ENCODE peak calls at places on chromosomes 16 and 17, in seven cellular contexts. J is GM23338; S is NCI-H1105; P is progenitor cell of endocrine pancreas; V is neuronal stem cell; G is effector CD4-positive, alpha-beta T cell; L is RKO. B is an unnamed sample.

GRCh38 chr16:72878301-72879269 is 169.3 kb downstream of the ZFHX3 start:
- DNase-seq in J (no peak), S (no peak), P (no peak), V (no peak), G (no peak), L (no peak), B (peak; percentile 31)

GRCh38 chr17:20184977-20185619 is 175.9 kb downstream of the SPECC1 start:
- DNase-seq in J (no peak), S (no peak), P (no peak), V (no peak), G (no peak), L (no peak), B (peak; percentile 1)

GRCh38 chr16:641326-642188 is at the start of gene MCRIP2:
- DNase-seq in J (peak; percentile 92), S (peak; percentile 13), P (peak; percentile 73), V (peak; percentile 79), G (peak; percentile 38), L (peak; percentile 90), B (peak; percentile 22)

GRCh38 chr17:79592198-79592597 is 18.7 kb downstream of the RBFOX3 start:
- DNase-seq in J (no peak), S (no peak), P (no peak), V (no peak), G (no peak), L (no peak), B (no peak)

GRCh38 chr16:3651461-3652372 is 2.8 kb upstream of the DNASE1 start:
- DNase-seq in J (no peak), S (no peak), P (no peak), V (no peak), G (no peak), L (no peak), B (no peak)

GRCh38 chr17:39591958-39592954 is 15.5 kb downstream of the NEUROD2 start:
- DNase-seq in J (peak; percentile 96), S (peak; percentile 44), P (peak; percentile 70), V (peak; percentile 82), G (peak; percentile 17), L (peak; percentile 56), B (no peak)

GRCh38 chr17:67223924-67224323 is 21.1 kb downstream of the HELZ start:
- DNase-seq in J (no peak), S (no peak), P (no peak), V (no peak), G (no peak), L (no peak), B (no peak)

GRCh38 chr16:68297908-68298307 is 12.8 kb downstream of the SLC7A6OS start:
- DNase-seq in J (no peak), S (no peak), P (no peak), V (no peak), G (no peak), L (no peak), B (no peak)

GRCh38 chr17:2068101-2068518 is 13.2 kb downstream of the HIC1 start:
- DNase-seq in J (no peak), S (no peak), P (no peak), V (no peak), G (no peak), L (no peak), B (no peak)

GRCh38 chr17:74729866-74730265 is 7.2 kb upstream of the RAB37 start:
- DNase-seq in J (no peak), S (no peak), P (no peak), V (no peak), G (no peak), L (no peak), B (no peak)

GRCh38 chr17:50312311-50312710 is 33.6 kb upstream of the XYLT2 start:
- DNase-seq in J (no peak), S (no peak), P (no peak), V (no peak), G (no peak), L (no peak), B (no peak)

GRCh38 chr17:78908426-78908825 is 5.4 kb upstream of the CEP295NL start:
- DNase-seq in J (no peak), S (no peak), P (no peak), V (no peak), G (no peak), L (no peak), B (no peak)

GRCh38 chr17:27319536-27320221 is 25.8 kb downstream of the WSB1 start:
- DNase-seq in J (no peak), S (peak; percentile 57), P (no peak), V (no peak), G (no peak), L (no peak), B (no peak)

GRCh38 chr17:1147664-1148063 is 32.1 kb downstream of the ABR start:
- DNase-seq in J (peak; percentile 92), S (no peak), P (no peak), V (peak; percentile 42), G (no peak), L (no peak), B (peak; percentile 11)

GRCh38 chr17:80254396-80255241 is 6.0 kb upstream of the RNF213 start:
- DNase-seq in J (no peak), S (no peak), P (no peak), V (no peak), G (peak; percentile 35), L (peak; percentile 89), B (no peak)

GRCh38 chr16:20359997-20360396 is 7.5 kb upstream of the UMOD start:
- DNase-seq in J (peak; percentile 67), S (no peak), P (no peak), V (peak; percentile 15), G (no peak), L (no peak), B (no peak)

GRCh38 chr17:41654134-41654907 is 29.9 kb upstream of the KRT17 start:
- DNase-seq in J (peak; percentile 45), S (peak; percentile 30), P (peak; percentile 24), V (no peak), G (no peak), L (no peak), B (no peak)

GRCh38 chr17:80252871-80253270 is 7.8 kb upstream of the RNF213 start:
- DNase-seq in J (peak; percentile 85), S (no peak), P (peak; percentile 34), V (no peak), G (peak; percentile 80), L (no peak), B (peak; percentile 66)

GRCh38 chr16:610513-611381 is 20.0 kb upstream of the WFIKKN1 start:
- DNase-seq in J (peak; percentile 88), S (no peak), P (no peak), V (no peak), G (peak; percentile 41), L (no peak), B (no peak)

GRCh38 chr16:71441348-71441781 is 489 bp downstream of the TLE7 start:
- DNase-seq in J (peak; percentile 84), S (no peak), P (no peak), V (no peak), G (no peak), L (no peak), B (no peak)

GRCh38 chr16:89615596-89616090 is 2.2 kb downstream of the DPEP1 start:
- DNase-seq in J (peak; percentile 68), S (no peak), P (peak; percentile 51), V (no peak), G (no peak), L (no peak), B (no peak)

GRCh38 chr17:38703742-38704644 is 1.1 kb upstream of the MLLT6 start:
- DNase-seq in J (peak; percentile 99), S (peak; percentile 84), P (peak; percentile 77), V (peak; percentile 43), G (peak; percentile 62), L (peak; percentile 92), B (peak; percentile 76)

GRCh38 chr17:29143894-29144293 is 36.3 kb downstream of the MYO18A start:
- DNase-seq in J (peak; percentile 58), S (peak; percentile 0), P (no peak), V (no peak), G (no peak), L (peak; percentile 48), B (peak; percentile 64)

GRCh38 chr16:49013727-49014080 is 267.9 kb downstream of the CBLN1 start:
- DNase-seq in J (no peak), S (no peak), P (no peak), V (no peak), G (no peak), L (no peak), B (no peak)

GRCh38 chr17:2779545-2779944 is 16.7 kb upstream of the RAP1GAP2 start:
- DNase-seq in J (no peak), S (no peak), P (no peak), V (no peak), G (no peak), L (no peak), B (no peak)

GRCh38 chr16:24332695-24333094 is 76.6 kb downstream of the CACNG3 start:
- DNase-seq in J (no peak), S (no peak), P (no peak), V (no peak), G (no peak), L (no peak), B (no peak)

GRCh38 chr16:89043636-89044393 is 49.8 kb upstream of the ACSF3 start:
- DNase-seq in J (no peak), S (no peak), P (no peak), V (no peak), G (no peak), L (no peak), B (no peak)

GRCh38 chr17:37089998-37090397 is 141.2 kb downstream of the AATF start:
- DNase-seq in J (no peak), S (no peak), P (no peak), V (no peak), G (peak; percentile 43), L (no peak), B (peak; percentile 79)

GRCh38 chr17:42783062-42783777 is 2.8 kb downstream of the WNK4 start:
- DNase-seq in J (no peak), S (no peak), P (no peak), V (no peak), G (no peak), L (no peak), B (no peak)

GRCh38 chr17:76707985-76708807 is 2.6 kb downstream of the MXRA7 start:
- DNase-seq in J (peak; percentile 93), S (no peak), P (peak; percentile 38), V (peak; percentile 72), G (no peak), L (no peak), B (no peak)

GRCh38 chr17:59094921-59095530 is 11.7 kb downstream of the TRIM37 start:
- DNase-seq in J (no peak), S (no peak), P (no peak), V (no peak), G (no peak), L (no peak), B (no peak)

GRCh38 chr16:4344659-4345438 is 6.3 kb downstream of the PAM16 start:
- DNase-seq in J (no peak), S (peak; percentile 52), P (no peak), V (no peak), G (no peak), L (peak; percentile 40), B (no peak)

GRCh38 chr16:71467810-71468209 is 5.8 kb upstream of the ZNF23 start:
- DNase-seq in J (peak; percentile 76), S (no peak), P (peak; percentile 37), V (peak; percentile 63), G (peak; percentile 26), L (peak; percentile 62), B (peak; percentile 57)

GRCh38 chr17:80244871-80245509 is 15.7 kb upstream of the RNF213 start:
- DNase-seq in J (no peak), S (no peak), P (no peak), V (no peak), G (no peak), L (no peak), B (no peak)

GRCh38 chr17:57501016-57501415 is 244.1 kb downstream of the CCDC182 start:
- DNase-seq in J (no peak), S (no peak), P (no peak), V (no peak), G (no peak), L (no peak), B (no peak)

GRCh38 chr16:85240982-85241924 is 129.0 kb upstream of the CIBAR2 start:
- DNase-seq in J (no peak), S (no peak), P (no peak), V (no peak), G (no peak), L (no peak), B (no peak)